ENCODE peak calls at places on chromosomes 7 and 10, in four cellular contexts. T is AG10803, Y is keratinocyte, M is A549. N is an unnamed sample.

GRCh38 chr7:2203551-2204300 is 29.0 kb downstream of the MAD1L1 start:
- DNase-seq in M (no peak), T (no peak), Y (no peak), N (no peak)

GRCh38 chr10:93333278-93333978 is 148.7 kb downstream of the MYOF start:
- DNase-seq in Y (peak), T (no peak), M (no peak), N (no peak)

GRCh38 chr10:79081353-79082034 is 12.7 kb downstream of the ZMIZ1 start:
- DNase-seq in Y (no peak), T (peak), M (no peak), N (peak)

GRCh38 chr10:4771554-4772201 is 54.3 kb upstream of the AKR1E2 start:
- DNase-seq in Y (no peak), M (no peak), T (peak), N (peak)

GRCh38 chr7:87926581-87927461 is 7.2 kb upstream of the ADAM22 start:
- DNase-seq in Y (no peak), T (no peak), M (no peak), N (peak)

GRCh38 chr7:4681922-4682620 is at the start of gene FOXK1:
- DNase-seq in M (peak), Y (no peak), T (peak), N (peak)

GRCh38 chr7:137443616-137444015 is 100.1 kb upstream of the PTN start:
- DNase-seq in M (no peak), T (peak), Y (no peak), N (peak)

GRCh38 chr10:79270471-79271246 is 76.6 kb upstream of the PPIF start:
- DNase-seq in M (no peak), T (peak), Y (no peak), N (no peak)

GRCh38 chr10:1197384-1197783 is 141.2 kb downstream of the WDR37 start:
- DNase-seq in T (no peak), M (no peak), Y (no peak), N (no peak)

GRCh38 chr7:110766874-110767273 is 324.1 kb upstream of the LRRN3 start:
- DNase-seq in Y (no peak), M (no peak), T (no peak), N (no peak)

GRCh38 chr7:75885011-75885410 is 6.2 kb downstream of the RHBDD2 start:
- DNase-seq in T (no peak), Y (no peak), M (no peak), N (no peak)

GRCh38 chr10:89478085-89478738 is 57.2 kb downstream of the SLC16A12 start:
- DNase-seq in T (no peak), Y (no peak), M (peak), N (no peak)

GRCh38 chr7:14938181-14938580 is 35.6 kb upstream of the DGKB start:
- DNase-seq in T (no peak), M (no peak), Y (no peak), N (no peak)

GRCh38 chr10:112080284-112080683 is 103.3 kb downstream of the GPAM start:
- DNase-seq in M (no peak), Y (no peak), T (no peak), N (no peak)

GRCh38 chr10:27482984-27483956 is 20.8 kb upstream of the RAB18 start:
- DNase-seq in Y (no peak), M (peak), T (peak), N (peak)

GRCh38 chr10:116848912-116849270 is 408 bp upstream of the ENO4 start:
- DNase-seq in T (no peak), M (no peak), Y (no peak), N (no peak)

GRCh38 chr7:1667566-1668485 is 2.3 kb upstream of the ELFN1 start:
- DNase-seq in T (no peak), Y (no peak), M (no peak), N (no peak)

GRCh38 chr10:91090761-91091529 is 129.5 kb upstream of the PCGF5 start:
- DNase-seq in T (peak), Y (no peak), M (peak), N (peak)

GRCh38 chr10:61961278-61961677 is 59.8 kb downstream of the ARID5B start:
- DNase-seq in M (no peak), T (no peak), Y (no peak), N (no peak)

GRCh38 chr7:127666602-127667001 is 14.6 kb downstream of the SND1 start:
- DNase-seq in Y (no peak), M (no peak), T (no peak), N (no peak)

DNA sequence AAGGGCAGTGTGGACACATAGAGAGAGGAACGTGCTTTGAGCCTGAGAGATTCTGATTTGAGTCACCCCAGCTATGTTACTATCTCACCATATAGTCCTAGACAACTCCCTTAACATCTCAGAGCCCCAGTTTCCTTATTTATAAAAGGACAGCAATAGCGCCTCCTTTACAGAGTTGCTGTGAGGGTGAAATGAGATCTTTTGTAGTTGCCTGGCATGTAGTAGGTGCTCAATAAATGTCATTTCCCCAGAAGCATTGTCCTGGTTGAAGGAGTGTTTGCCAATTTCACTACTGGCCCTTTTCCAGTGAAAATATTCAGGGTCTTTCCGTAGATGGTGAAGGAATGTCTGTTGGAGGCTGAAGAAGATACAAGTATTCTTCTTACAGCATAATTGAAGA is 51.3 kb upstream of the FAM180A start:
- DNase-seq in Y (no peak), T (no peak), M (no peak), N (no peak)
- TF ChIP-seq CTCF in Y (no peak), T (peak), M (no peak), N (no peak)

GRCh38 chr7:117502338-117502737 is 22.5 kb downstream of the CFTR start:
- DNase-seq in Y (no peak), M (no peak), T (no peak), N (no peak)
- H3K4me3 ChIP-seq in Y (no peak), M (no peak), T (no peak), N (no peak)

GRCh38 chr7:29598607-29599006 is 35.0 kb downstream of the PRR15 start:
- DNase-seq in T (no peak), Y (no peak), M (no peak), N (no peak)
- TF ChIP-seq CTCF in T (no peak), Y (no peak), M (no peak), N (no peak)

GRCh38 chr10:127210936-127211335 is 14.5 kb upstream of the INSYN2A start:
- DNase-seq in Y (no peak), M (no peak), T (no peak), N (no peak)
- H3K4me3 ChIP-seq in Y (no peak), M (no peak), T (no peak), N (no peak)

GRCh38 chr10:127580822-127581221 is 31.7 kb downstream of the NPS start:
- DNase-seq in T (no peak), Y (no peak), M (no peak), N (no peak)

GRCh38 chr10:127577376-127577775 is 28.3 kb downstream of the NPS start:
- DNase-seq in Y (no peak), M (no peak), T (peak), N (peak)

GRCh38 chr10:127577878-127578627 is 28.9 kb downstream of the NPS start:
- DNase-seq in T (no peak), M (no peak), Y (no peak), N (no peak)

GRCh38 chr10:127578628-127579305 is 29.7 kb downstream of the NPS start:
- DNase-seq in Y (no peak), M (no peak), T (no peak), N (no peak)

DNA sequence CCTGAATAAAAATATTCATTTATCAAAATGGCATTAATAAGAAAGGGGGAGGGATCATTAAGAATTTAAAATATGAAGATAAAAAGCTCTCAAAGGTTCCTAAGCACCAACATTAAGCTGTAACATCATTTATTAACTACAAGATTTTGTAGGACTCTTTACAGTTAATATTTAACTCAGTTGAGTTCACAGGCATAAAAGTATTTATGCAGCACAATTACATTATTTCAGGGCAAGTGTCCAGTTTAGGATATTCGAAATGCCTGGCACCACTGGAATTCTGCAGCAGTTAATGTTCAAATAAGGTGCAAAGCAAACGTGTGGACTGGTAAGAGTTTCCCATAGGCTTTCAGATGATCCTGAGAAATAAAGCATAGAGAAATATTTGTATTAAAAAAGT is 30.5 kb downstream of the NPS start:
- DNase-seq in M (no peak), Y (no peak), T (no peak), N (no peak)
- TF ChIP-seq CTCF in M (no peak), Y (no peak), T (no peak), N (no peak)

GRCh38 chr10:108454793-108455192 is 1290.3 kb upstream of the SORCS1 start:
- DNase-seq in T (peak), M (no peak), Y (no peak), N (peak)
- H3K4me3 ChIP-seq in T (no peak), M (no peak), Y (no peak), N (no peak)

GRCh38 chr7:49850921-49851613 is 77.6 kb downstream of the VWC2 start:
- DNase-seq in Y (no peak), T (no peak), M (no peak), N (no peak)
- TF ChIP-seq CTCF in Y (no peak), T (no peak), M (no peak), N (no peak)

GRCh38 chr10:110642980-110643655 is 1.0 kb upstream of the RBM20 start:
- DNase-seq in Y (no peak), M (no peak), T (no peak), N (no peak)
- H3K4me3 ChIP-seq in Y (peak), M (peak), T (peak), N (no peak)

GRCh38 chr7:6576024-6576866 is 1.0 kb upstream of the ZDHHC4 start:
- DNase-seq in T (no peak), Y (no peak), M (no peak), N (no peak)
- TF ChIP-seq CTCF in T (no peak), Y (no peak), M (no peak), N (no peak)

DNA sequence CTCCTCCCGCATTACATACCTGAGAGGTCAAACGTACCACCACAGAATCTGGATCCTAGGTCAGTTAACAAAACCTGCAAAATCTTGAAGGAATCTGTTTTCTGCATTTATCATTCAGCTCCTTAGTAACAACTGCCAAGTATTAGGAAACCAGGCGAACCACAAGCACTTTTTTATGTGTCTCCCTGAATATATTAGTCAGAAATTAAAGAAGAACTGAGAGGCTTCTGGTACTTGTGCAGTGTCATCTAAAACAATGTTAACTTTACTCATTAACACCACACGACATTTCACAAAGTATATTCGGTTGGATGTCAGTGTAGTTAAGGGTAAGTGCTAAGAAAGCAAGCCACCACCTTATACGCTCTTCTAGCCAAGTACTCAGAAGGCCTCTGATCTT is 2.5 kb downstream of the CCDC6 start:
- DNase-seq in T (peak), M (no peak), Y (no peak), N (peak)
- H3K4me3 ChIP-seq in T (peak), M (no peak), Y (peak), N (peak)